ENCODE peak calls at places on chromosomes 16 and 17, in seven cellular contexts. E is Ammon's horn; T is activated effector memory CD4-positive, alpha-beta T cell treated with anti-CD3 and anti-CD28 coated beads, Interleukin-2, amount 50 U/mL, for 16 hours; X is stimulated activated CD8-positive, alpha-beta memory T cell treated with anti-CD3 and anti-CD28 coated beads, Interleukin-15, amount 100 ng/mL, for 1 hour; F is CD4-positive, alpha-beta memory T cell; Y is smooth muscle cell of the brain vasculature; C is stimulated activated CD4-positive, alpha-beta T cell treated with anti-CD3 and anti-CD28 coated beads, TNF-alpha, amount 100 ng/mL, for 48 hours. K is an unnamed sample.

GRCh38 chr17:20228860-20229259 is 219.7 kb downstream of the SPECC1 start:
- DNase-seq in E (no peak), T (no peak), X (no peak), F (no peak), Y (no peak), C (no peak), K (no peak)

GRCh38 chr16:66660422-66661209 is 35.9 kb downstream of the CMTM4 start:
- DNase-seq in E (peak), T (no peak), X (no peak), F (no peak), Y (peak), C (no peak), K (no peak)

GRCh38 chr17:45312477-45313418 is 4.1 kb downstream of the MAP3K14 start:
- DNase-seq in E (no peak), T (peak), X (no peak), F (no peak), Y (no peak), C (no peak), K (no peak)

GRCh38 chr17:247767-248166 is 66.3 kb upstream of the DOC2B start:
- DNase-seq in E (no peak), T (peak), X (no peak), F (no peak), Y (no peak), C (no peak), K (no peak)

GRCh38 chr16:46629331-46629843 is 8.2 kb upstream of the SHCBP1 start:
- DNase-seq in E (no peak), T (no peak), X (no peak), F (no peak), Y (no peak), C (no peak), K (no peak)

GRCh38 chr17:64771980-64772844 is 110.1 kb upstream of the SMURF2 start:
- DNase-seq in E (no peak), T (peak), X (no peak), F (no peak), Y (no peak), C (no peak), K (no peak)

GRCh38 chr17:48611213-48611612 is 396 bp upstream of the HOXB7 start:
- DNase-seq in E (no peak), T (no peak), X (no peak), F (no peak), Y (no peak), C (no peak), K (no peak)

GRCh38 chr17:66275651-66276050 is 26.8 kb upstream of the PRKCA start:
- DNase-seq in E (no peak), T (no peak), X (no peak), F (no peak), Y (peak), C (no peak), K (no peak)

GRCh38 chr16:31093132-31093703 is 1.4 kb downstream of the VKORC1 start:
- DNase-seq in E (peak), T (no peak), X (no peak), F (no peak), Y (no peak), C (no peak), K (no peak)

GRCh38 chr16:89729293-89729692 is 8.0 kb downstream of the ZNF276 start:
- DNase-seq in E (no peak), T (no peak), X (no peak), F (no peak), Y (no peak), C (no peak), K (no peak)

GRCh38 chr17:21377821-21378396 is 1.8 kb downstream of the KCNJ12 start:
- DNase-seq in E (no peak), T (no peak), X (no peak), F (no peak), Y (no peak), C (no peak), K (no peak)

GRCh38 chr17:27532269-27533067 is 76.2 kb downstream of the KSR1 start:
- DNase-seq in E (peak), T (no peak), X (no peak), F (no peak), Y (peak), C (no peak), K (no peak)

GRCh38 chr17:18356624-18357023 is 6.7 kb downstream of the SHMT1 start:
- DNase-seq in E (peak), T (no peak), X (no peak), F (no peak), Y (peak), C (no peak), K (no peak)

GRCh38 chr17:6421700-6422604 is 13.0 kb downstream of the AIPL1 start:
- DNase-seq in E (peak), T (peak), X (peak), F (peak), Y (peak), C (peak), K (peak)

GRCh38 chr17:81422776-81423697 is 27.8 kb downstream of the BAHCC1 start:
- DNase-seq in E (no peak), T (no peak), X (no peak), F (no peak), Y (no peak), C (no peak), K (no peak)

GRCh38 chr17:63969278-63969677 is 3.4 kb downstream of the SCN4A start:
- DNase-seq in E (no peak), T (no peak), X (no peak), F (no peak), Y (no peak), C (no peak), K (no peak)

GRCh38 chr17:16304832-16305231 is 48.4 kb downstream of the CENPV start:
- DNase-seq in E (peak), T (no peak), X (no peak), F (no peak), Y (no peak), C (no peak), K (no peak)

GRCh38 chr16:70551788-70552187 is 28.2 kb downstream of the SF3B3 start:
- DNase-seq in E (no peak), T (no peak), X (no peak), F (no peak), Y (no peak), C (no peak), K (no peak)

GRCh38 chr16:22232277-22233049 is 26.4 kb downstream of the EEF2K start:
- DNase-seq in E (no peak), T (no peak), X (no peak), F (no peak), Y (no peak), C (peak), K (no peak)

GRCh38 chr17:13031718-13032350 is 14.0 kb upstream of the ELAC2 start:
- DNase-seq in E (peak), T (peak), X (peak), F (no peak), Y (no peak), C (peak), K (peak)

GRCh38 chr16:51390877-51391276 is 239.8 kb upstream of the SALL1 start:
- DNase-seq in E (no peak), T (no peak), X (no peak), F (no peak), Y (no peak), C (no peak), K (no peak)

GRCh38 chr17:4716081-4716480 is 5.6 kb downstream of the ARRB2 start:
- DNase-seq in E (no peak), T (no peak), X (no peak), F (no peak), Y (no peak), C (no peak), K (no peak)

GRCh38 chr16:73064227-73064995 is 16.5 kb upstream of the ZFHX3 start:
- DNase-seq in E (no peak), T (no peak), X (no peak), F (no peak), Y (no peak), C (no peak), K (no peak)

GRCh38 chr16:30740364-30741251 is 7.6 kb upstream of the PHKG2 start:
- DNase-seq in E (no peak), T (no peak), X (no peak), F (no peak), Y (no peak), C (no peak), K (no peak)

GRCh38 chr17:66661411-66661843 is 173.5 kb upstream of the CACNG5 start:
- DNase-seq in E (no peak), T (no peak), X (no peak), F (no peak), Y (no peak), C (no peak), K (no peak)

GRCh38 chr17:79018045-79018695 is 5.8 kb upstream of the C1QTNF1 start:
- DNase-seq in E (no peak), T (no peak), X (no peak), F (no peak), Y (no peak), C (no peak), K (no peak)

GRCh38 chr17:8673621-8674020 is 43.1 kb upstream of the MYH10 start:
- DNase-seq in E (no peak), T (no peak), X (no peak), F (no peak), Y (no peak), C (no peak), K (no peak)

GRCh38 chr16:17313085-17313611 is 157.6 kb downstream of the XYLT1 start:
- DNase-seq in E (peak), T (no peak), X (no peak), F (no peak), Y (no peak), C (no peak), K (no peak)